ENCODE peak calls at places on chromosomes 7 and 10, in five cellular contexts. N, B, H, D and V are unnamed samples.

GRCh38 chr10:75773813-75774547 is 342.6 kb downstream of the LRMDA start:
- DNase-seq in B (no peak), D (no peak), H (no peak), N (no peak), V (no peak)

GRCh38 chr10:104835422-104835821 is 194.3 kb downstream of the SORCS3 start:
- DNase-seq in H (no peak), D (no peak), B (peak; percentile 56), N (no peak), V (no peak)

GRCh38 chr7:142438235-142438922 is 180.5 kb upstream of the PRSS58 start:
- DNase-seq in H (peak; percentile 63), D (no peak), B (no peak), N (peak; percentile 76), V (peak; percentile 66)

GRCh38 chr7:16755397-16755796 is 1.8 kb downstream of the TSPAN13 start:
- DNase-seq in B (no peak), D (no peak), H (peak; percentile 45), N (no peak), V (no peak)

GRCh38 chr7:155782466-155782865 is 29.8 kb downstream of the SHH start:
- DNase-seq in N (no peak), D (no peak), H (no peak), B (no peak), V (no peak)

GRCh38 chr7:142150869-142151268 is 39.4 kb downstream of the MGAM2 start:
- DNase-seq in N (no peak), B (no peak), D (no peak), H (no peak), V (no peak)

GRCh38 chr7:86116-86515 is 106.3 kb upstream of the FAM20C start:
- DNase-seq in N (no peak), D (peak; percentile 26), H (no peak), B (no peak), V (no peak)

GRCh38 chr7:12490105-12490688 is 80.3 kb upstream of the SCIN start:
- DNase-seq in B (peak; percentile 79), N (peak; percentile 7), H (peak; percentile 52), D (no peak), V (no peak)

GRCh38 chr10:58385784-58386112 is 538 bp downstream of the TFAM start:
- DNase-seq in B (no peak), N (peak; percentile 58), D (no peak), H (peak; percentile 25), V (peak; percentile 47)

GRCh38 chr10:88042162-88043100 is 179.0 kb downstream of the PTEN start:
- DNase-seq in B (no peak), D (peak; percentile 57), H (peak; percentile 52), N (no peak), V (peak; percentile 36)

GRCh38 chr7:3592438-3593134 is 291.5 kb downstream of the SDK1 start:
- DNase-seq in N (no peak), D (no peak), B (peak; percentile 89), H (no peak), V (no peak)

GRCh38 chr10:23399701-23400144 is 39.2 kb upstream of the OTUD1 start:
- DNase-seq in B (no peak), N (no peak), D (no peak), H (peak; percentile 89), V (no peak)

GRCh38 chr10:101780187-101780817 is 2.9 kb downstream of the NPM3 start:
- DNase-seq in B (no peak), N (peak; percentile 15), H (no peak), D (no peak), V (peak; percentile 58)

GRCh38 chr7:113209449-113210203 is 91.3 kb upstream of the SMIM30 start:
- DNase-seq in D (no peak), B (no peak), H (peak; percentile 26), N (no peak), V (no peak)

GRCh38 chr10:48684463-48684791 is 246 bp upstream of the WDFY4 start:
- DNase-seq in B (no peak), D (no peak), N (no peak), H (no peak), V (no peak)

GRCh38 chr10:88113657-88114272 is 250.3 kb downstream of the PTEN start:
- DNase-seq in D (no peak), B (no peak), N (no peak), H (no peak), V (no peak)

GRCh38 chr7:151076863-151077704 is 3.5 kb downstream of the FASTK start:
- DNase-seq in D (peak; percentile 73), B (no peak), H (no peak), N (peak; percentile 62), V (peak; percentile 81)

GRCh38 chr10:32150532-32151101 is 94.4 kb upstream of the KIF5B start:
- DNase-seq in D (no peak), N (no peak), H (no peak), B (no peak), V (no peak)

GRCh38 chr7:130926021-130926691 is 192.1 kb upstream of the KLF14 start:
- DNase-seq in N (no peak), H (no peak), B (no peak), D (no peak), V (no peak)

GRCh38 chr10:13201132-13201531 is 33.0 kb downstream of the UCMA start:
- DNase-seq in B (no peak), N (no peak), D (no peak), H (no peak), V (no peak)

GRCh38 chr7:4269086-4269485 is 413.0 kb upstream of the FOXK1 start:
- DNase-seq in N (no peak), D (no peak), B (no peak), H (no peak), V (no peak)